ENCODE peak calls at places on chromosome 10, in six cellular contexts. W is activated effector memory CD4-positive, alpha-beta T cell treated with Interleukin-2 at 50 U/mL for 16 hours; R is kidney glomerular epithelial cell; N is HT1080; F is A549; O is T-helper 9 cell. J is an unnamed sample.

GRCh38 chr10:122078965-122079401 is 90.0 kb downstream of the TACC2 start:
- DNase-seq in O (no peak), N (no peak), W (no peak), F (no peak), R (no peak), J (no peak)

GRCh38 chr10:74746813-74747212 is 79.6 kb upstream of the KAT6B start:
- DNase-seq in O (no peak), W (no peak), N (no peak), R (no peak), F (no peak), J (no peak)

GRCh38 chr10:88234332-88234731 is 348.8 kb downstream of the RNLS start:
- DNase-seq in O (no peak), W (no peak), R (no peak), F (no peak), N (no peak), J (no peak)

GRCh38 chr10:18273039-18273438 is 132.8 kb downstream of the CACNB2 start:
- DNase-seq in R (no peak), N (no peak), F (no peak), W (no peak), O (no peak), J (no peak)

GRCh38 chr10:114519306-114519669 is 115.0 kb upstream of the AFAP1L2 start:
- DNase-seq in O (no peak), N (no peak), F (no peak), W (no peak), R (peak; percentile 10), J (no peak)

GRCh38 chr10:100670828-100671479 is 74.4 kb upstream of the PAX2 start:
- DNase-seq in W (peak; percentile 41), N (no peak), R (no peak), F (peak; percentile 47), O (peak; percentile 63), J (peak; percentile 22)

GRCh38 chr10:52459097-52459496 is 145.0 kb downstream of the DKK1 start:
- DNase-seq in O (no peak), F (no peak), W (no peak), N (no peak), R (no peak), J (no peak)

GRCh38 chr10:102421645-102422585 is 1.3 kb downstream of the FBXL15 start:
- DNase-seq in O (no peak), R (no peak), F (no peak), W (no peak), N (no peak), J (no peak)

GRCh38 chr10:101257121-101257890 is 28.0 kb upstream of the LBX1 start:
- DNase-seq in N (no peak), O (no peak), W (no peak), R (no peak), F (no peak), J (no peak)

GRCh38 chr10:93186631-93187030 is 112.9 kb downstream of the CYP26A1 start:
- DNase-seq in N (no peak), R (no peak), O (no peak), F (no peak), W (no peak), J (no peak)

J was measured in CD8-positive, alpha-beta memory T cell.